ENCODE peak calls at places on chromosomes 3 and 15, in five cellular contexts. X is iris pigment epithelial cell, G is NCI-H1092, P is G401, H is fibroblast of mammary gland. Y is an unnamed sample.

GRCh38 chr15:36370735-36371115 is 208.7 kb upstream of the CDIN1 start:
- DNase-seq in H (peak), X (peak), P (no peak), G (no peak), Y (no peak)

GRCh38 chr3:160400048-160400630 is 689 bp downstream of the SMC4 start:
- DNase-seq in P (peak), H (peak), X (peak), G (no peak), Y (no peak)

GRCh38 chr3:45524605-45525004 is 69.9 kb upstream of the LIMD1 start:
- DNase-seq in H (no peak), G (no peak), X (peak), P (no peak), Y (no peak)

GRCh38 chr3:132180337-132180791 is 136.8 kb upstream of the ACP3 start:
- DNase-seq in H (peak), G (peak), P (peak), X (peak), Y (peak)

GRCh38 chr3:165459924-165460540 is 263.8 kb upstream of the SLITRK3 start:
- DNase-seq in G (no peak), X (no peak), P (no peak), H (no peak), Y (no peak)

GRCh38 chr3:108453541-108454057 is 56.8 kb downstream of the MYH15 start:
- DNase-seq in P (no peak), G (no peak), X (peak), H (peak), Y (no peak)

GRCh38 chr3:128584412-128585020 is 66.1 kb downstream of the RPN1 start:
- DNase-seq in P (peak), X (peak), H (peak), G (peak), Y (peak)

GRCh38 chr15:91522609-91523332 is 330.7 kb upstream of the SLCO3A1 start:
- DNase-seq in X (peak), G (no peak), H (peak), P (no peak), Y (no peak)

GRCh38 chr15:63918901-63919348 is 85.2 kb upstream of the HERC1 start:
- DNase-seq in X (no peak), P (no peak), G (no peak), H (no peak), Y (no peak)

GRCh38 chr3:133892546-133893231 is 3.0 kb downstream of the RAB6B start:
- DNase-seq in H (no peak), G (no peak), X (no peak), P (peak), Y (no peak)

GRCh38 chr3:151612119-151612518 is 121.6 kb upstream of the AADACL2 start:
- DNase-seq in X (no peak), H (no peak), G (no peak), P (no peak), Y (no peak)

GRCh38 chr3:59444676-59445075 is 394.9 kb upstream of the CFAP20DC start:
- DNase-seq in H (no peak), G (no peak), P (peak), X (no peak), Y (no peak)

GRCh38 chr15:65326109-65326508 is 21.6 kb downstream of the RNU5B-1 start:
- DNase-seq in G (no peak), H (peak), P (peak), X (peak), Y (no peak)

GRCh38 chr3:197420115-197420514 is 121.7 kb upstream of the DLG1 start:
- DNase-seq in H (peak), X (no peak), P (no peak), G (no peak), Y (no peak)

GRCh38 chr3:177150970-177151627 is 46.2 kb downstream of the TBL1XR1 start:
- DNase-seq in G (peak), X (peak), P (peak), H (peak), Y (peak)

GRCh38 chr15:44501768-44502366 is 35.1 kb upstream of the EIF3J start:
- DNase-seq in P (peak), H (peak), G (no peak), X (peak), Y (no peak)

GRCh38 chr3:89527736-89528335 is 420.4 kb downstream of the EPHA3 start:
- DNase-seq in P (no peak), X (no peak), G (no peak), H (no peak), Y (no peak)

GRCh38 chr3:87006844-87007439 is 16.0 kb upstream of the VGLL3 start:
- DNase-seq in H (peak), P (no peak), G (no peak), X (peak), Y (no peak)

GRCh38 chr15:99095626-99096025 is 9.3 kb upstream of the SYNM start:
- DNase-seq in P (no peak), X (no peak), G (no peak), H (no peak), Y (no peak)

GRCh38 chr3:113531826-113532697 is at the start of gene SIDT1:
- DNase-seq in P (peak), G (peak), X (peak), H (no peak), Y (peak)

GRCh38 chr3:3097958-3098357 is 12.2 kb downstream of the IL5RA start:
- DNase-seq in H (no peak), X (no peak), G (no peak), P (no peak), Y (no peak)

GRCh38 chr3:123122525-123123315 is 55.9 kb downstream of the PDIA5 start:
- DNase-seq in P (no peak), G (no peak), H (peak), X (peak), Y (no peak)

GRCh38 chr3:9110802-9111201 is 138.6 kb downstream of the SRGAP3 start:
- DNase-seq in G (no peak), H (no peak), X (no peak), P (no peak), Y (no peak)

GRCh38 chr15:101023501-101024110 is 104.4 kb downstream of the LRRK1 start:
- DNase-seq in P (no peak), H (no peak), G (no peak), X (no peak), Y (no peak)

GRCh38 chr3:120111898-120112297 is 17.7 kb upstream of the GSK3B start:
- DNase-seq in G (no peak), X (no peak), P (no peak), H (no peak), Y (no peak)

GRCh38 chr3:123406598-123406997 is 42.3 kb downstream of the ADCY5 start:
- DNase-seq in P (no peak), H (no peak), G (no peak), X (no peak), Y (no peak)

GRCh38 chr3:159182961-159183360 is 381.1 kb downstream of the MFSD1 start:
- DNase-seq in H (no peak), G (no peak), X (no peak), P (no peak), Y (no peak)

GRCh38 chr3:87309601-87310000 is 33.2 kb upstream of the POU1F1 start:
- DNase-seq in G (no peak), P (no peak), X (no peak), H (no peak), Y (no peak)

GRCh38 chr3:32848215-32848614 is 30.4 kb downstream of the TRIM71 start:
- DNase-seq in H (no peak), G (no peak), P (no peak), X (no peak), Y (no peak)

GRCh38 chr3:111667621-111668239 is 72.6 kb upstream of the ZBED2 start:
- DNase-seq in G (no peak), X (peak), P (no peak), H (peak), Y (no peak)

GRCh38 chr3:123610331-123610730 is 25.5 kb upstream of the HACD2 start:
- DNase-seq in H (no peak), X (no peak), P (no peak), G (peak), Y (peak)

GRCh38 chr3:136624894-136625815 is 127.0 kb downstream of the STAG1 start:
- DNase-seq in P (peak), X (peak), G (no peak), H (no peak), Y (no peak)

GRCh38 chr3:87161486-87161885 is 65.6 kb upstream of the CHMP2B start:
- DNase-seq in H (no peak), P (no peak), X (no peak), G (no peak), Y (no peak)

GRCh38 chr3:171168086-171168485 is 141.6 kb upstream of the SLC2A2 start:
- DNase-seq in P (no peak), X (peak), H (peak), G (no peak), Y (no peak)

GRCh38 chr3:10561942-10562565 is 56.7 kb upstream of the ATP2B2 start:
- DNase-seq in G (no peak), X (no peak), H (no peak), P (no peak), Y (no peak)

GRCh38 chr3:34015204-34016142 is 217.0 kb downstream of the PDCD6IP start:
- DNase-seq in H (peak), G (no peak), P (no peak), X (peak), Y (no peak)

GRCh38 chr3:46293991-46294833 is 52.0 kb downstream of the CCR3 start:
- DNase-seq in P (no peak), G (no peak), H (no peak), X (no peak), Y (no peak)

GRCh38 chr15:73196113-73196512 is 143.8 kb downstream of the NEO1 start:
- DNase-seq in P (no peak), G (no peak), H (no peak), X (no peak), Y (no peak)

GRCh38 chr3:17151598-17152373 is 267.0 kb downstream of the PLCL2 start:
- DNase-seq in G (no peak), P (no peak), X (no peak), H (no peak), Y (no peak)